ENCODE peak calls at places on chromosomes 7 and 10, in seven cellular contexts. One of them, this sample, is unnamed.

GRCh38 chr7:75888464-75889222 is 9.8 kb downstream of the RHBDD2 start:
- DNase-seq in putamen: peak
- DNase-seq in immature natural killer cell: no peak
- DNase-seq in HCT116: no peak
- DNase-seq in SK-N-DZ: no peak
- DNase-seq in body of pancreas: no peak
- DNase-seq in endothelial cell of umbilical vein: no peak
- DNase-seq in this sample: no peak

GRCh38 chr10:43227911-43228782 is 38.7 kb downstream of the RASGEF1A start:
- DNase-seq in SK-N-DZ: no peak
- DNase-seq in putamen: no peak
- DNase-seq in immature natural killer cell: no peak
- DNase-seq in endothelial cell of umbilical vein: no peak
- DNase-seq in body of pancreas: peak
- DNase-seq in HCT116: no peak
- DNase-seq in this sample: no peak

GRCh38 chr7:57425969-57426628 is 23.9 kb upstream of the ZNF716 start:
- DNase-seq in body of pancreas: no peak
- DNase-seq in immature natural killer cell: no peak
- DNase-seq in endothelial cell of umbilical vein: no peak
- DNase-seq in SK-N-DZ: no peak
- DNase-seq in putamen: no peak
- DNase-seq in HCT116: no peak
- DNase-seq in this sample: no peak

GRCh38 chr10:31320179-31320597 is 1.2 kb downstream of the ZEB1 start:
- DNase-seq in HCT116: no peak
- DNase-seq in endothelial cell of umbilical vein: no peak
- DNase-seq in immature natural killer cell: peak
- DNase-seq in SK-N-DZ: peak
- DNase-seq in putamen: peak
- DNase-seq in body of pancreas: peak
- DNase-seq in this sample: peak

GRCh38 chr10:86110156-86110786 is 256.3 kb downstream of the GRID1 start:
- DNase-seq in immature natural killer cell: no peak
- DNase-seq in endothelial cell of umbilical vein: no peak
- DNase-seq in HCT116: no peak
- DNase-seq in body of pancreas: no peak
- DNase-seq in putamen: no peak
- DNase-seq in SK-N-DZ: no peak
- DNase-seq in this sample: no peak

GRCh38 chr10:6522230-6522629 is 57.8 kb downstream of the PRKCQ start:
- DNase-seq in endothelial cell of umbilical vein: no peak
- DNase-seq in HCT116: no peak
- DNase-seq in SK-N-DZ: no peak
- DNase-seq in putamen: no peak
- DNase-seq in immature natural killer cell: no peak
- DNase-seq in body of pancreas: no peak
- DNase-seq in this sample: no peak

GRCh38 chr7:156585025-156585648 is 55.4 kb upstream of the RNF32 start:
- DNase-seq in putamen: no peak
- DNase-seq in HCT116: no peak
- DNase-seq in SK-N-DZ: no peak
- DNase-seq in immature natural killer cell: no peak
- DNase-seq in endothelial cell of umbilical vein: no peak
- DNase-seq in body of pancreas: no peak
- DNase-seq in this sample: no peak

GRCh38 chr7:149021725-149022062 is 6.6 kb downstream of the PDIA4 start:
- DNase-seq in immature natural killer cell: no peak
- DNase-seq in HCT116: no peak
- DNase-seq in putamen: peak
- DNase-seq in SK-N-DZ: no peak
- DNase-seq in endothelial cell of umbilical vein: no peak
- DNase-seq in body of pancreas: no peak
- DNase-seq in this sample: no peak

GRCh38 chr7:12715372-12716133 is 28.1 kb downstream of the ARL4A start:
- DNase-seq in body of pancreas: peak
- DNase-seq in immature natural killer cell: peak
- DNase-seq in SK-N-DZ: no peak
- DNase-seq in endothelial cell of umbilical vein: peak
- DNase-seq in HCT116: peak
- DNase-seq in putamen: peak
- DNase-seq in this sample: peak

GRCh38 chr10:68871731-68872342 is 29.3 kb upstream of the DDX50 start:
- DNase-seq in endothelial cell of umbilical vein: no peak
- DNase-seq in putamen: peak
- DNase-seq in SK-N-DZ: peak
- DNase-seq in immature natural killer cell: no peak
- DNase-seq in body of pancreas: no peak
- DNase-seq in HCT116: no peak
- DNase-seq in this sample: no peak

GRCh38 chr7:66331883-66332282 is 126.7 kb downstream of the TPST1 start:
- DNase-seq in HCT116: no peak
- DNase-seq in immature natural killer cell: no peak
- DNase-seq in putamen: no peak
- DNase-seq in SK-N-DZ: no peak
- DNase-seq in body of pancreas: no peak
- DNase-seq in endothelial cell of umbilical vein: no peak
- DNase-seq in this sample: no peak

GRCh38 chr10:131187886-131188285 is 123.6 kb downstream of the TCERG1L start:
- DNase-seq in SK-N-DZ: no peak
- DNase-seq in putamen: peak
- DNase-seq in HCT116: no peak
- DNase-seq in endothelial cell of umbilical vein: no peak
- DNase-seq in body of pancreas: no peak
- DNase-seq in immature natural killer cell: no peak
- DNase-seq in this sample: no peak

GRCh38 chr7:47647213-47647985 is 65.5 kb upstream of the TNS3 start:
- DNase-seq in immature natural killer cell: peak
- DNase-seq in SK-N-DZ: no peak
- DNase-seq in endothelial cell of umbilical vein: no peak
- DNase-seq in putamen: no peak
- DNase-seq in body of pancreas: no peak
- DNase-seq in HCT116: no peak
- DNase-seq in this sample: peak

GRCh38 chr7:143936087-143937009 is 1.3 kb downstream of the OR2F2 start:
- DNase-seq in endothelial cell of umbilical vein: no peak
- DNase-seq in body of pancreas: no peak
- DNase-seq in immature natural killer cell: no peak
- DNase-seq in putamen: peak
- DNase-seq in HCT116: no peak
- DNase-seq in SK-N-DZ: no peak
- DNase-seq in this sample: peak

GRCh38 chr7:74452748-74453320 is 872 bp upstream of the GTF2IRD1 start:
- DNase-seq in endothelial cell of umbilical vein: peak
- DNase-seq in HCT116: no peak
- DNase-seq in body of pancreas: peak
- DNase-seq in immature natural killer cell: no peak
- DNase-seq in putamen: no peak
- DNase-seq in SK-N-DZ: peak
- DNase-seq in this sample: peak

GRCh38 chr7:38276096-38276857 is 2.8 kb upstream of the TARP start:
- DNase-seq in immature natural killer cell: no peak
- DNase-seq in SK-N-DZ: no peak
- DNase-seq in endothelial cell of umbilical vein: no peak
- DNase-seq in HCT116: no peak
- DNase-seq in putamen: no peak
- DNase-seq in body of pancreas: no peak
- DNase-seq in this sample: no peak

GRCh38 chr10:119734396-119735332 is 8.8 kb downstream of the INPP5F start:
- DNase-seq in SK-N-DZ: no peak
- DNase-seq in putamen: no peak
- DNase-seq in body of pancreas: no peak
- DNase-seq in endothelial cell of umbilical vein: peak
- DNase-seq in immature natural killer cell: no peak
- DNase-seq in HCT116: peak
- DNase-seq in this sample: no peak

GRCh38 chr7:128665057-128665456 is 7.0 kb upstream of the GARIN1A start:
- DNase-seq in endothelial cell of umbilical vein: peak
- DNase-seq in SK-N-DZ: no peak
- DNase-seq in immature natural killer cell: no peak
- DNase-seq in putamen: no peak
- DNase-seq in HCT116: no peak
- DNase-seq in body of pancreas: no peak
- DNase-seq in this sample: no peak

GRCh38 chr7:11281953-11282352 is 308.3 kb downstream of the PHF14 start:
- DNase-seq in putamen: no peak
- DNase-seq in SK-N-DZ: no peak
- DNase-seq in endothelial cell of umbilical vein: no peak
- DNase-seq in immature natural killer cell: no peak
- DNase-seq in HCT116: no peak
- DNase-seq in body of pancreas: no peak
- DNase-seq in this sample: no peak

GRCh38 chr10:51251110-51251509 is 176.8 kb downstream of the PRKG1 start:
- DNase-seq in HCT116: no peak
- DNase-seq in endothelial cell of umbilical vein: peak
- DNase-seq in body of pancreas: no peak
- DNase-seq in SK-N-DZ: no peak
- DNase-seq in putamen: no peak
- DNase-seq in immature natural killer cell: no peak
- DNase-seq in this sample: peak

GRCh38 chr10:50627443-50627842 is 3.7 kb upstream of the SGMS1 start:
- DNase-seq in putamen: no peak
- DNase-seq in endothelial cell of umbilical vein: no peak
- DNase-seq in body of pancreas: no peak
- DNase-seq in HCT116: no peak
- DNase-seq in SK-N-DZ: no peak
- DNase-seq in immature natural killer cell: no peak
- DNase-seq in this sample: no peak

GRCh38 chr10:77186936-77187335 is 450.7 kb downstream of the KCNMA1 start:
- DNase-seq in body of pancreas: no peak
- DNase-seq in putamen: no peak
- DNase-seq in SK-N-DZ: no peak
- DNase-seq in immature natural killer cell: no peak
- DNase-seq in HCT116: no peak
- DNase-seq in endothelial cell of umbilical vein: no peak
- DNase-seq in this sample: no peak

This sample was measured in lung microvascular endothelial cell.